ENCODE peak calls at places on chromosomes 3 and 15, in seven cellular contexts. One of them, this sample, is unnamed.

GRCh38 chr15:70806992-70807712 is 43.8 kb upstream of the UACA start:
- DNase-seq in NCI-H774: no peak
- DNase-seq in omental fat pad: no peak
- DNase-seq in GM10248: no peak
- DNase-seq in kidney tubule cell: peak
- DNase-seq in activated CD8-positive, alpha-beta memory T cell treated with anti-CD3 and anti-CD28 coated beads for 48 hours: no peak
- DNase-seq in KG1: no peak
- DNase-seq in this sample: peak

GRCh38 chr3:55690746-55691540 is 203.8 kb upstream of the WNT5A start:
- DNase-seq in NCI-H774: no peak
- DNase-seq in omental fat pad: no peak
- DNase-seq in GM10248: peak
- DNase-seq in kidney tubule cell: peak
- DNase-seq in activated CD8-positive, alpha-beta memory T cell treated with anti-CD3 and anti-CD28 coated beads for 48 hours: no peak
- DNase-seq in KG1: no peak
- DNase-seq in this sample: no peak

GRCh38 chr3:39801216-39801615 is 8.2 kb upstream of the MYRIP start:
- DNase-seq in NCI-H774: no peak
- DNase-seq in omental fat pad: no peak
- DNase-seq in GM10248: no peak
- DNase-seq in kidney tubule cell: no peak
- DNase-seq in activated CD8-positive, alpha-beta memory T cell treated with anti-CD3 and anti-CD28 coated beads for 48 hours: no peak
- DNase-seq in KG1: no peak
- DNase-seq in this sample: no peak

GRCh38 chr15:58842713-58843396 is 71.8 kb downstream of the MINDY2 start:
- DNase-seq in NCI-H774: no peak
- DNase-seq in omental fat pad: no peak
- DNase-seq in GM10248: peak
- DNase-seq in kidney tubule cell: no peak
- DNase-seq in activated CD8-positive, alpha-beta memory T cell treated with anti-CD3 and anti-CD28 coated beads for 48 hours: no peak
- DNase-seq in KG1: no peak
- DNase-seq in this sample: no peak

GRCh38 chr3:8110966-8111798 is 390.4 kb upstream of the LMCD1 start:
- DNase-seq in NCI-H774: peak
- DNase-seq in omental fat pad: peak
- DNase-seq in GM10248: peak
- DNase-seq in kidney tubule cell: peak
- DNase-seq in activated CD8-positive, alpha-beta memory T cell treated with anti-CD3 and anti-CD28 coated beads for 48 hours: peak
- DNase-seq in KG1: peak
- DNase-seq in this sample: peak

GRCh38 chr15:88647362-88648105 is 8.7 kb downstream of the ISG20 start:
- DNase-seq in NCI-H774: no peak
- DNase-seq in omental fat pad: no peak
- DNase-seq in GM10248: no peak
- DNase-seq in kidney tubule cell: no peak
- DNase-seq in activated CD8-positive, alpha-beta memory T cell treated with anti-CD3 and anti-CD28 coated beads for 48 hours: no peak
- DNase-seq in KG1: no peak
- DNase-seq in this sample: no peak

GRCh38 chr3:69090021-69090420 is 5.3 kb downstream of the ARL6IP5 start:
- DNase-seq in NCI-H774: no peak
- DNase-seq in omental fat pad: no peak
- DNase-seq in GM10248: no peak
- DNase-seq in kidney tubule cell: peak
- DNase-seq in activated CD8-positive, alpha-beta memory T cell treated with anti-CD3 and anti-CD28 coated beads for 48 hours: no peak
- DNase-seq in KG1: no peak
- DNase-seq in this sample: peak

GRCh38 chr15:100726426-100727190 is 124.2 kb downstream of the ASB7 start:
- DNase-seq in NCI-H774: no peak
- DNase-seq in omental fat pad: no peak
- DNase-seq in GM10248: peak
- DNase-seq in kidney tubule cell: peak
- DNase-seq in activated CD8-positive, alpha-beta memory T cell treated with anti-CD3 and anti-CD28 coated beads for 48 hours: no peak
- DNase-seq in KG1: no peak
- DNase-seq in this sample: no peak

GRCh38 chr15:81378438-81378837 is 4.4 kb upstream of the TMC3 start:
- DNase-seq in NCI-H774: no peak
- DNase-seq in omental fat pad: no peak
- DNase-seq in GM10248: no peak
- DNase-seq in kidney tubule cell: no peak
- DNase-seq in activated CD8-positive, alpha-beta memory T cell treated with anti-CD3 and anti-CD28 coated beads for 48 hours: no peak
- DNase-seq in KG1: no peak
- DNase-seq in this sample: no peak

GRCh38 chr3:163879172-163879571 is 1199.1 kb downstream of the SI start:
- DNase-seq in NCI-H774: no peak
- DNase-seq in omental fat pad: no peak
- DNase-seq in GM10248: no peak
- DNase-seq in kidney tubule cell: no peak
- DNase-seq in activated CD8-positive, alpha-beta memory T cell treated with anti-CD3 and anti-CD28 coated beads for 48 hours: no peak
- DNase-seq in KG1: no peak
- DNase-seq in this sample: no peak

GRCh38 chr3:159486580-159486979 is 502.1 kb upstream of the IL12A start:
- DNase-seq in NCI-H774: no peak
- DNase-seq in omental fat pad: no peak
- DNase-seq in GM10248: no peak
- DNase-seq in kidney tubule cell: peak
- DNase-seq in activated CD8-positive, alpha-beta memory T cell treated with anti-CD3 and anti-CD28 coated beads for 48 hours: no peak
- DNase-seq in KG1: no peak
- DNase-seq in this sample: no peak

GRCh38 chr3:151933224-151933858 is 59.9 kb downstream of the SUCNR1 start:
- DNase-seq in NCI-H774: no peak
- DNase-seq in omental fat pad: no peak
- DNase-seq in GM10248: no peak
- DNase-seq in kidney tubule cell: no peak
- DNase-seq in activated CD8-positive, alpha-beta memory T cell treated with anti-CD3 and anti-CD28 coated beads for 48 hours: no peak
- DNase-seq in KG1: no peak
- DNase-seq in this sample: no peak

GRCh38 chr3:46709721-46710120 is 7.9 kb downstream of the PRSS50 start:
- DNase-seq in NCI-H774: no peak
- DNase-seq in omental fat pad: no peak
- DNase-seq in GM10248: no peak
- DNase-seq in kidney tubule cell: no peak
- DNase-seq in activated CD8-positive, alpha-beta memory T cell treated with anti-CD3 and anti-CD28 coated beads for 48 hours: no peak
- DNase-seq in KG1: no peak
- DNase-seq in this sample: no peak

GRCh38 chr3:43953814-43954241 is 263.1 kb downstream of the ABHD5 start:
- DNase-seq in NCI-H774: no peak
- DNase-seq in omental fat pad: no peak
- DNase-seq in GM10248: no peak
- DNase-seq in kidney tubule cell: peak
- DNase-seq in activated CD8-positive, alpha-beta memory T cell treated with anti-CD3 and anti-CD28 coated beads for 48 hours: no peak
- DNase-seq in KG1: no peak
- DNase-seq in this sample: no peak

GRCh38 chr3:139533781-139534443 is 5.6 kb downstream of the RBP1 start:
- DNase-seq in NCI-H774: no peak
- DNase-seq in omental fat pad: no peak
- DNase-seq in GM10248: no peak
- DNase-seq in kidney tubule cell: peak
- DNase-seq in activated CD8-positive, alpha-beta memory T cell treated with anti-CD3 and anti-CD28 coated beads for 48 hours: no peak
- DNase-seq in KG1: no peak
- DNase-seq in this sample: peak

GRCh38 chr3:108493862-108494261 is 16.5 kb downstream of the MYH15 start:
- DNase-seq in NCI-H774: no peak
- DNase-seq in omental fat pad: no peak
- DNase-seq in GM10248: no peak
- DNase-seq in kidney tubule cell: peak
- DNase-seq in activated CD8-positive, alpha-beta memory T cell treated with anti-CD3 and anti-CD28 coated beads for 48 hours: no peak
- DNase-seq in KG1: no peak
- DNase-seq in this sample: no peak

GRCh38 chr3:59286791-59287531 is 237.1 kb upstream of the CFAP20DC start:
- DNase-seq in NCI-H774: no peak
- DNase-seq in omental fat pad: peak
- DNase-seq in GM10248: no peak
- DNase-seq in kidney tubule cell: peak
- DNase-seq in activated CD8-positive, alpha-beta memory T cell treated with anti-CD3 and anti-CD28 coated beads for 48 hours: peak
- DNase-seq in KG1: peak
- DNase-seq in this sample: no peak

GRCh38 chr3:5198986-5199731 is 11.7 kb downstream of the EDEM1 start:
- DNase-seq in NCI-H774: no peak
- DNase-seq in omental fat pad: no peak
- DNase-seq in GM10248: no peak
- DNase-seq in kidney tubule cell: no peak
- DNase-seq in activated CD8-positive, alpha-beta memory T cell treated with anti-CD3 and anti-CD28 coated beads for 48 hours: no peak
- DNase-seq in KG1: no peak
- DNase-seq in this sample: no peak

GRCh38 chr3:31448035-31448881 is 84.5 kb upstream of the STT3B start:
- DNase-seq in NCI-H774: no peak
- DNase-seq in omental fat pad: no peak
- DNase-seq in GM10248: peak
- DNase-seq in kidney tubule cell: peak
- DNase-seq in activated CD8-positive, alpha-beta memory T cell treated with anti-CD3 and anti-CD28 coated beads for 48 hours: no peak
- DNase-seq in KG1: no peak
- DNase-seq in this sample: peak

GRCh38 chr15:83320404-83320803 is 35.9 kb upstream of the BNC1 start:
- DNase-seq in NCI-H774: no peak
- DNase-seq in omental fat pad: no peak
- DNase-seq in GM10248: no peak
- DNase-seq in kidney tubule cell: no peak
- DNase-seq in activated CD8-positive, alpha-beta memory T cell treated with anti-CD3 and anti-CD28 coated beads for 48 hours: no peak
- DNase-seq in KG1: no peak
- DNase-seq in this sample: no peak

GRCh38 chr3:69309810-69310209 is 76.1 kb downstream of the FRMD4B start:
- DNase-seq in NCI-H774: no peak
- DNase-seq in omental fat pad: no peak
- DNase-seq in GM10248: no peak
- DNase-seq in kidney tubule cell: peak
- DNase-seq in activated CD8-positive, alpha-beta memory T cell treated with anti-CD3 and anti-CD28 coated beads for 48 hours: no peak
- DNase-seq in KG1: no peak
- DNase-seq in this sample: peak

GRCh38 chr15:75228787-75229186 is 27.1 kb downstream of the C15orf39 start:
- DNase-seq in NCI-H774: no peak
- DNase-seq in omental fat pad: no peak
- DNase-seq in GM10248: no peak
- DNase-seq in kidney tubule cell: no peak
- DNase-seq in activated CD8-positive, alpha-beta memory T cell treated with anti-CD3 and anti-CD28 coated beads for 48 hours: no peak
- DNase-seq in KG1: no peak
- DNase-seq in this sample: no peak

GRCh38 chr3:142507241-142507640 is 59.4 kb upstream of the XRN1 start:
- DNase-seq in NCI-H774: no peak
- DNase-seq in omental fat pad: no peak
- DNase-seq in GM10248: no peak
- DNase-seq in kidney tubule cell: no peak
- DNase-seq in activated CD8-positive, alpha-beta memory T cell treated with anti-CD3 and anti-CD28 coated beads for 48 hours: no peak
- DNase-seq in KG1: no peak
- DNase-seq in this sample: no peak

GRCh38 chr15:57647071-57647790 is 55.5 kb downstream of the MYZAP start:
- DNase-seq in NCI-H774: no peak
- DNase-seq in omental fat pad: no peak
- DNase-seq in GM10248: peak
- DNase-seq in kidney tubule cell: peak
- DNase-seq in activated CD8-positive, alpha-beta memory T cell treated with anti-CD3 and anti-CD28 coated beads for 48 hours: no peak
- DNase-seq in KG1: no peak
- DNase-seq in this sample: peak

GRCh38 chr3:193240850-193241706 is at the start of gene PLAAT1:
- DNase-seq in NCI-H774: peak
- DNase-seq in omental fat pad: no peak
- DNase-seq in GM10248: peak
- DNase-seq in kidney tubule cell: peak
- DNase-seq in activated CD8-positive, alpha-beta memory T cell treated with anti-CD3 and anti-CD28 coated beads for 48 hours: no peak
- DNase-seq in KG1: no peak
- DNase-seq in this sample: peak

GRCh38 chr3:115832265-115832664 is 209.0 kb downstream of the GAP43 start:
- DNase-seq in NCI-H774: no peak
- DNase-seq in omental fat pad: no peak
- DNase-seq in GM10248: no peak
- DNase-seq in kidney tubule cell: no peak
- DNase-seq in activated CD8-positive, alpha-beta memory T cell treated with anti-CD3 and anti-CD28 coated beads for 48 hours: no peak
- DNase-seq in KG1: no peak
- DNase-seq in this sample: no peak

GRCh38 chr3:151124476-151124875 is 39.0 kb downstream of the MED12L start:
- DNase-seq in NCI-H774: no peak
- DNase-seq in omental fat pad: no peak
- DNase-seq in GM10248: no peak
- DNase-seq in kidney tubule cell: no peak
- DNase-seq in activated CD8-positive, alpha-beta memory T cell treated with anti-CD3 and anti-CD28 coated beads for 48 hours: no peak
- DNase-seq in KG1: no peak
- DNase-seq in this sample: no peak

GRCh38 chr3:32860499-32860898 is 42.7 kb downstream of the TRIM71 start:
- DNase-seq in NCI-H774: no peak
- DNase-seq in omental fat pad: no peak
- DNase-seq in GM10248: no peak
- DNase-seq in kidney tubule cell: no peak
- DNase-seq in activated CD8-positive, alpha-beta memory T cell treated with anti-CD3 and anti-CD28 coated beads for 48 hours: no peak
- DNase-seq in KG1: no peak
- DNase-seq in this sample: no peak

GRCh38 chr3:137084579-137084978 is 126.8 kb downstream of the IL20RB start:
- DNase-seq in NCI-H774: no peak
- DNase-seq in omental fat pad: no peak
- DNase-seq in GM10248: no peak
- DNase-seq in kidney tubule cell: no peak
- DNase-seq in activated CD8-positive, alpha-beta memory T cell treated with anti-CD3 and anti-CD28 coated beads for 48 hours: no peak
- DNase-seq in KG1: no peak
- DNase-seq in this sample: no peak

GRCh38 chr15:40291088-40291574 is 8.3 kb upstream of the ANKRD63 start:
- DNase-seq in NCI-H774: peak
- DNase-seq in omental fat pad: no peak
- DNase-seq in GM10248: no peak
- DNase-seq in kidney tubule cell: peak
- DNase-seq in activated CD8-positive, alpha-beta memory T cell treated with anti-CD3 and anti-CD28 coated beads for 48 hours: no peak
- DNase-seq in KG1: no peak
- DNase-seq in this sample: peak

GRCh38 chr3:67976683-67977082 is 322.3 kb upstream of the SUCLG2 start:
- DNase-seq in NCI-H774: no peak
- DNase-seq in omental fat pad: no peak
- DNase-seq in GM10248: no peak
- DNase-seq in kidney tubule cell: no peak
- DNase-seq in activated CD8-positive, alpha-beta memory T cell treated with anti-CD3 and anti-CD28 coated beads for 48 hours: no peak
- DNase-seq in KG1: no peak
- DNase-seq in this sample: no peak

GRCh38 chr3:157333551-157333991 is 103.1 kb upstream of the PTX3 start:
- DNase-seq in NCI-H774: no peak
- DNase-seq in omental fat pad: no peak
- DNase-seq in GM10248: no peak
- DNase-seq in kidney tubule cell: no peak
- DNase-seq in activated CD8-positive, alpha-beta memory T cell treated with anti-CD3 and anti-CD28 coated beads for 48 hours: no peak
- DNase-seq in KG1: no peak
- DNase-seq in this sample: no peak

GRCh38 chr3:123818324-123818920 is 65.7 kb downstream of the MYLK start:
- DNase-seq in NCI-H774: no peak
- DNase-seq in omental fat pad: no peak
- DNase-seq in GM10248: no peak
- DNase-seq in kidney tubule cell: peak
- DNase-seq in activated CD8-positive, alpha-beta memory T cell treated with anti-CD3 and anti-CD28 coated beads for 48 hours: no peak
- DNase-seq in KG1: no peak
- DNase-seq in this sample: no peak

GRCh38 chr3:168973206-168973605 is 690.3 kb downstream of the MECOM start:
- DNase-seq in NCI-H774: no peak
- DNase-seq in omental fat pad: no peak
- DNase-seq in GM10248: no peak
- DNase-seq in kidney tubule cell: no peak
- DNase-seq in activated CD8-positive, alpha-beta memory T cell treated with anti-CD3 and anti-CD28 coated beads for 48 hours: no peak
- DNase-seq in KG1: no peak
- DNase-seq in this sample: no peak

GRCh38 chr15:61118885-61119284 is 110.2 kb downstream of the RORA start:
- DNase-seq in NCI-H774: no peak
- DNase-seq in omental fat pad: no peak
- DNase-seq in GM10248: no peak
- DNase-seq in kidney tubule cell: no peak
- DNase-seq in activated CD8-positive, alpha-beta memory T cell treated with anti-CD3 and anti-CD28 coated beads for 48 hours: no peak
- DNase-seq in KG1: no peak
- DNase-seq in this sample: peak

GRCh38 chr3:18579659-18580058 is 154.5 kb upstream of the SATB1 start:
- DNase-seq in NCI-H774: no peak
- DNase-seq in omental fat pad: no peak
- DNase-seq in GM10248: no peak
- DNase-seq in kidney tubule cell: no peak
- DNase-seq in activated CD8-positive, alpha-beta memory T cell treated with anti-CD3 and anti-CD28 coated beads for 48 hours: no peak
- DNase-seq in KG1: no peak
- DNase-seq in this sample: no peak

This sample was measured in dermis microvascular lymphatic vessel endothelial cell.